ENCODE peak calls at places on chromosomes 16 and 17, in six cellular contexts. One of them, this sample, is unnamed.

GRCh38 chr17:74994440-74994839 is 7.0 kb downstream of the CDR2L start:
- DNase-seq in hepatocyte: no peak
- DNase-seq in heart left ventricle: no peak
- DNase-seq in CD8-positive, alpha-beta T cell: no peak
- DNase-seq in Peyer's patch: no peak
- DNase-seq in neural progenitor cell: no peak
- DNase-seq in this sample: no peak

GRCh38 chr17:41870627-41871026 is 5.4 kb upstream of the KLHL11 start:
- DNase-seq in hepatocyte: no peak
- DNase-seq in heart left ventricle: no peak
- DNase-seq in CD8-positive, alpha-beta T cell: no peak
- DNase-seq in Peyer's patch: no peak
- DNase-seq in neural progenitor cell: no peak
- DNase-seq in this sample: no peak

GRCh38 chr17:82674656-82675475 is 23.6 kb downstream of the RAB40B start:
- DNase-seq in hepatocyte: no peak
- DNase-seq in heart left ventricle: no peak
- DNase-seq in CD8-positive, alpha-beta T cell: no peak
- DNase-seq in Peyer's patch: no peak
- DNase-seq in neural progenitor cell: no peak
- DNase-seq in this sample: no peak

GRCh38 chr16:11061629-11062270 is 117.4 kb downstream of the CLEC16A start:
- DNase-seq in hepatocyte: no peak
- DNase-seq in heart left ventricle: no peak
- DNase-seq in CD8-positive, alpha-beta T cell: no peak
- DNase-seq in Peyer's patch: no peak
- DNase-seq in neural progenitor cell: no peak
- DNase-seq in this sample: no peak

GRCh38 chr16:70151941-70152509 is 21.6 kb upstream of the CLEC18C start:
- DNase-seq in hepatocyte: peak; percentile 12
- DNase-seq in heart left ventricle: no peak
- DNase-seq in CD8-positive, alpha-beta T cell: no peak
- DNase-seq in Peyer's patch: no peak
- DNase-seq in neural progenitor cell: no peak
- DNase-seq in this sample: no peak

GRCh38 chr17:59121901-59122480 is 15.3 kb upstream of the TRIM37 start:
- DNase-seq in hepatocyte: no peak
- DNase-seq in heart left ventricle: no peak
- DNase-seq in CD8-positive, alpha-beta T cell: no peak
- DNase-seq in Peyer's patch: no peak
- DNase-seq in neural progenitor cell: no peak
- DNase-seq in this sample: no peak

GRCh38 chr17:386145-386876 is 33.7 kb upstream of the RPH3AL start:
- DNase-seq in hepatocyte: peak; percentile 87
- DNase-seq in heart left ventricle: peak; percentile 78
- DNase-seq in CD8-positive, alpha-beta T cell: peak; percentile 58
- DNase-seq in Peyer's patch: peak; percentile 67
- DNase-seq in neural progenitor cell: peak; percentile 93
- DNase-seq in this sample: peak; percentile 80

GRCh38 chr16:16992986-16993783 is 477.6 kb downstream of the XYLT1 start:
- DNase-seq in hepatocyte: no peak
- DNase-seq in heart left ventricle: no peak
- DNase-seq in CD8-positive, alpha-beta T cell: peak; percentile 5
- DNase-seq in Peyer's patch: peak; percentile 66
- DNase-seq in neural progenitor cell: peak; percentile 13
- DNase-seq in this sample: no peak

GRCh38 chr17:82094931-82095776 is 2.9 kb downstream of the FASN start:
- DNase-seq in hepatocyte: no peak
- DNase-seq in heart left ventricle: no peak
- DNase-seq in CD8-positive, alpha-beta T cell: no peak
- DNase-seq in Peyer's patch: no peak
- DNase-seq in neural progenitor cell: no peak
- DNase-seq in this sample: no peak

GRCh38 chr17:47275245-47275984 is 21.8 kb downstream of the ITGB3 start:
- DNase-seq in hepatocyte: peak; percentile 88
- DNase-seq in heart left ventricle: peak; percentile 89
- DNase-seq in CD8-positive, alpha-beta T cell: no peak
- DNase-seq in Peyer's patch: no peak
- DNase-seq in neural progenitor cell: peak; percentile 78
- DNase-seq in this sample: peak; percentile 71

GRCh38 chr17:9818760-9819159 is 3.1 kb downstream of the GSG1L2 start:
- DNase-seq in hepatocyte: no peak
- DNase-seq in heart left ventricle: no peak
- DNase-seq in CD8-positive, alpha-beta T cell: no peak
- DNase-seq in Peyer's patch: no peak
- DNase-seq in neural progenitor cell: no peak
- DNase-seq in this sample: no peak

GRCh38 chr17:29140051-29140582 is 40.1 kb downstream of the MYO18A start:
- DNase-seq in hepatocyte: peak; percentile 81
- DNase-seq in heart left ventricle: peak; percentile 91
- DNase-seq in CD8-positive, alpha-beta T cell: peak; percentile 68
- DNase-seq in Peyer's patch: peak; percentile 90
- DNase-seq in neural progenitor cell: peak; percentile 86
- DNase-seq in this sample: peak; percentile 89

GRCh38 chr16:74307383-74307782 is 10.8 kb downstream of the PSMD7 start:
- DNase-seq in hepatocyte: no peak
- DNase-seq in heart left ventricle: no peak
- DNase-seq in CD8-positive, alpha-beta T cell: no peak
- DNase-seq in Peyer's patch: no peak
- DNase-seq in neural progenitor cell: no peak
- DNase-seq in this sample: no peak

GRCh38 chr16:74304835-74305176 is 8.2 kb downstream of the PSMD7 start:
- DNase-seq in hepatocyte: no peak
- DNase-seq in heart left ventricle: no peak
- DNase-seq in CD8-positive, alpha-beta T cell: no peak
- DNase-seq in Peyer's patch: no peak
- DNase-seq in neural progenitor cell: no peak
- DNase-seq in this sample: no peak

GRCh38 chr16:74305978-74306784 is 9.6 kb downstream of the PSMD7 start:
- DNase-seq in hepatocyte: no peak
- DNase-seq in heart left ventricle: no peak
- DNase-seq in CD8-positive, alpha-beta T cell: no peak
- DNase-seq in Peyer's patch: no peak
- DNase-seq in neural progenitor cell: no peak
- DNase-seq in this sample: no peak

GRCh38 chr16:74304164-74304834 is 7.7 kb downstream of the PSMD7 start:
- DNase-seq in hepatocyte: no peak
- DNase-seq in heart left ventricle: no peak
- DNase-seq in CD8-positive, alpha-beta T cell: no peak
- DNase-seq in Peyer's patch: no peak
- DNase-seq in neural progenitor cell: no peak
- DNase-seq in this sample: peak; percentile 35

GRCh38 chr16:74305286-74305685 is 8.7 kb downstream of the PSMD7 start:
- DNase-seq in hepatocyte: no peak
- DNase-seq in heart left ventricle: no peak
- DNase-seq in CD8-positive, alpha-beta T cell: no peak
- DNase-seq in Peyer's patch: no peak
- DNase-seq in neural progenitor cell: no peak
- DNase-seq in this sample: no peak
- H3K36me3 ChIP-seq in hepatocyte: peaks cover 5% of the 10 kb centered on the region
- H3K36me3 ChIP-seq in heart left ventricle: peaks cover 73% of the 10 kb centered on the region
- H3K36me3 ChIP-seq in CD8-positive, alpha-beta T cell: peaks cover 57% of the 10 kb centered on the region
- H3K36me3 ChIP-seq in Peyer's patch: no peaks in the 10 kb centered on the region
- H3K36me3 ChIP-seq in neural progenitor cell: peaks cover 32% of the 10 kb centered on the region
- H3K36me3 ChIP-seq in this sample: peaks cover 59% of the 10 kb centered on the region

DNA sequence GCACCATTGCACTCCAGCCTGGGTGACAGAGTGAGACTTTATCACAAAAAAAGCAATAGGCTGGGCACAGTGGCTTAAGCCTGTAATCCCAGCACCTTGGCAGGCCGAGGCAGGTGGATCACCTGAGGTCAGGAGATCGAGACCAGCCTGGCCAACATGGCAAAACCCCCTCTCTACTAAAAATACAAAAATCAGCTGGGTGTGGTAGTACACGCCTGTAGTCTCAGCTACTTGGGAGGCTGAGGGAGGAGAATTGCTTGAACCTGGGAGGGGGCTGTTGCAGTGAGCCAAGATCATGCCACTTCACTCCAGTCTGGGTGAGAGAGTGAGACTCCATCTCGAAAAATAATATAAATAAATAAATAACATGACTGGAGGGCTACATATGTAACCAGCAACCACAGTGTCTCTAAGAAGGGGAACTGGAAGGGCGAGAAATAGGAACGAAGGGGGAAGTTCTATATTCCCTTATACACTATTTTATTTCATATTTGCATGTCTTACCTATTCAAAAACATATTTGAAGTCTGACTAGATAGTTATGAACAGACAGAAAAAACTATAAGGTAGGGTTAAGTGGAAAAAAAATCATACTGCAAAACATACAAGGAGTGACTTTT is 25.9 kb downstream of the MYH11 start:
- DNase-seq in hepatocyte: no peak
- DNase-seq in heart left ventricle: no peak
- DNase-seq in CD8-positive, alpha-beta T cell: no peak
- DNase-seq in Peyer's patch: no peak
- DNase-seq in neural progenitor cell: no peak
- DNase-seq in this sample: no peak
- TF ChIP-seq CTCF in hepatocyte: no peak
- TF ChIP-seq CTCF in heart left ventricle: no peak
- TF ChIP-seq CTCF in CD8-positive, alpha-beta T cell: no peak
- TF ChIP-seq CTCF in Peyer's patch: no peak
- TF ChIP-seq CTCF in neural progenitor cell: no peak
- TF ChIP-seq CTCF in this sample: no peak

GRCh38 chr17:21008516-21008915 is 34.3 kb downstream of the USP22 start:
- DNase-seq in hepatocyte: no peak
- DNase-seq in heart left ventricle: no peak
- DNase-seq in CD8-positive, alpha-beta T cell: no peak
- DNase-seq in Peyer's patch: no peak
- DNase-seq in neural progenitor cell: no peak
- DNase-seq in this sample: no peak
- H3K36me3 ChIP-seq in hepatocyte: peaks cover 9% of the 10 kb centered on the region
- H3K36me3 ChIP-seq in heart left ventricle: peaks cover 100% of the 10 kb centered on the region
- H3K36me3 ChIP-seq in CD8-positive, alpha-beta T cell: peaks cover 70% of the 10 kb centered on the region
- H3K36me3 ChIP-seq in Peyer's patch: no peaks in the 10 kb centered on the region
- H3K36me3 ChIP-seq in neural progenitor cell: peaks cover 17% of the 10 kb centered on the region
- H3K36me3 ChIP-seq in this sample: peaks cover 92% of the 10 kb centered on the region

DNA sequence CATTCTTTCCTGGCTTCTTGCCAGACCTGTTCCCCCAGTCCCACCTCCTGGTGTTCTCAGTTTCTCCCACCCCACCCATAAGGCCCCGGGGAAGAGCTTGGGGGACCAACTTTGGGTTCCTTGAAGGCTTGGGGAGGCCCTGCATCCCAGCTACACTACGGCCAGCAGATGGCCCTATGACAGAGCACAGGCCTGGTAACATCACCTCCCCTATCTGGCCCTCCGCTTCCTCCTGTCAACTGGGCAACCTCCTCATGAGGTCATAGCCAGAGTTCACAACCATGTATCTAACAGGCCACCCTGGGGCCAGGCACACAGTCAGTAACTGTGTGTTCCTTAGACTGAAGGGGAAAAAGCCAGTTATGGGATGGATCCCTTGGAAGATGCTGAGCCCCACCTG is 31.4 kb downstream of the MYO15A start:
- DNase-seq in hepatocyte: peak; percentile 50
- DNase-seq in heart left ventricle: no peak
- DNase-seq in CD8-positive, alpha-beta T cell: no peak
- DNase-seq in Peyer's patch: no peak
- DNase-seq in neural progenitor cell: peak; percentile 32
- DNase-seq in this sample: peak; percentile 57
- TF ChIP-seq CTCF in hepatocyte: peak; percentile 31
- TF ChIP-seq CTCF in heart left ventricle: no peak
- TF ChIP-seq CTCF in CD8-positive, alpha-beta T cell: no peak
- TF ChIP-seq CTCF in Peyer's patch: no peak
- TF ChIP-seq CTCF in neural progenitor cell: peak; percentile 37
- TF ChIP-seq CTCF in this sample: peak; percentile 41

GRCh38 chr16:27844826-27845225 is 218.7 kb downstream of the GSG1L start:
- DNase-seq in hepatocyte: no peak
- DNase-seq in heart left ventricle: no peak
- DNase-seq in CD8-positive, alpha-beta T cell: no peak
- DNase-seq in Peyer's patch: no peak
- DNase-seq in neural progenitor cell: no peak
- DNase-seq in this sample: no peak

GRCh38 chr16:27849621-27850020 is 213.9 kb downstream of the GSG1L start:
- DNase-seq in hepatocyte: no peak
- DNase-seq in heart left ventricle: no peak
- DNase-seq in CD8-positive, alpha-beta T cell: no peak
- DNase-seq in Peyer's patch: no peak
- DNase-seq in neural progenitor cell: no peak
- DNase-seq in this sample: no peak

GRCh38 chr16:27851586-27851985 is 211.9 kb downstream of the GSG1L start:
- DNase-seq in hepatocyte: no peak
- DNase-seq in heart left ventricle: no peak
- DNase-seq in CD8-positive, alpha-beta T cell: no peak
- DNase-seq in Peyer's patch: no peak
- DNase-seq in neural progenitor cell: no peak
- DNase-seq in this sample: no peak

GRCh38 chr16:27843800-27844199 is 219.7 kb downstream of the GSG1L start:
- DNase-seq in hepatocyte: no peak
- DNase-seq in heart left ventricle: no peak
- DNase-seq in CD8-positive, alpha-beta T cell: no peak
- DNase-seq in Peyer's patch: no peak
- DNase-seq in neural progenitor cell: no peak
- DNase-seq in this sample: no peak

DNA sequence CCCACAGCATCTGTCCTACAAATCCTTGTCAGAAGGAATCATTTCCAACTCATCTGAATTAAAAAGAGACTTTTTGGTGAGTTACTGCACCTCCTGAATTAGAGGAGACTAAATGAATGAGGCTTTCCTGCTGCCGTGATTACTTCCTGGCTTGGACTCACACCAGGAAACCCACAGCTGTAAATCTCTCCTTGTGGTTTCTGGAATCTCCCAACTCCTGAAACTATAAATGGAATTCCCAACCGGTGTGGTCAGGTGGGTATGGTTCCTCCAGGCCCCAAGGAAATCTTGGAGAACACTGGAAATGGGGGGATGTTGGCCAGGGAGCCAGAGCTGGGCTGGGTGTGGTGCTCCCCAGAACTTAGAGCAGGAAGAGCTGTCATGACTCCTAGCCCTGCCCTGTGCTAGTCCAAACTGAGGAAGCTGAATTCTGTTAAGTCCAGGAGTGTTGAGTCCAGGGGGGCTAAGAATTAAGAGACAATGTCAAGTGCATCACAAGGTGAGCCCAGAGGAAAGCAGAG is 216.4 kb downstream of the GSG1L start:
- DNase-seq in hepatocyte: no peak
- DNase-seq in heart left ventricle: no peak
- DNase-seq in CD8-positive, alpha-beta T cell: no peak
- DNase-seq in Peyer's patch: no peak
- DNase-seq in neural progenitor cell: no peak
- DNase-seq in this sample: no peak
- H3K36me3 ChIP-seq in hepatocyte: no peaks in the 10 kb centered on the region
- H3K36me3 ChIP-seq in heart left ventricle: no peaks in the 10 kb centered on the region
- H3K36me3 ChIP-seq in CD8-positive, alpha-beta T cell: no peaks in the 10 kb centered on the region
- H3K36me3 ChIP-seq in Peyer's patch: no peaks in the 10 kb centered on the region
- H3K36me3 ChIP-seq in neural progenitor cell: no peaks in the 10 kb centered on the region
- H3K36me3 ChIP-seq in this sample: no peaks in the 10 kb centered on the region

GRCh38 chr17:7555320-7555948 is 3.1 kb upstream of the TNFSF13 start:
- DNase-seq in hepatocyte: no peak
- DNase-seq in heart left ventricle: no peak
- DNase-seq in CD8-positive, alpha-beta T cell: no peak
- DNase-seq in Peyer's patch: no peak
- DNase-seq in neural progenitor cell: no peak
- DNase-seq in this sample: peak; percentile 63
- TF ChIP-seq CTCF in hepatocyte: no peak
- TF ChIP-seq CTCF in heart left ventricle: no peak
- TF ChIP-seq CTCF in CD8-positive, alpha-beta T cell: no peak
- TF ChIP-seq CTCF in Peyer's patch: no peak
- TF ChIP-seq CTCF in neural progenitor cell: peak; percentile 40
- TF ChIP-seq CTCF in this sample: peak; percentile 57

This sample was measured in GM23338.